ENCODE peak calls at places on chromosomes 6 and 20, in eight cellular contexts. One of them, this sample, is unnamed.

GRCh38 chr6:78910611-78911134 is 43.3 kb downstream of the IRAK1BP1 start:
- DNase-seq in GM23338: peak; percentile 84
- DNase-seq in GM23248: peak; percentile 59
- DNase-seq in tibial artery: peak; percentile 21
- DNase-seq in PC-3: no peak
- DNase-seq in aorta: peak; percentile 77
- DNase-seq in pancreas: peak; percentile 50
- DNase-seq in HCT116: no peak
- DNase-seq in this sample: peak; percentile 54

GRCh38 chr6:111691345-111692225 is 85.9 kb upstream of the TRAF3IP2 start:
- DNase-seq in GM23338: no peak
- DNase-seq in GM23248: no peak
- DNase-seq in tibial artery: no peak
- DNase-seq in PC-3: no peak
- DNase-seq in aorta: no peak
- DNase-seq in pancreas: no peak
- DNase-seq in HCT116: no peak
- DNase-seq in this sample: no peak

GRCh38 chr20:24451992-24452391 is 17.4 kb upstream of the SYNDIG1 start:
- DNase-seq in GM23338: no peak
- DNase-seq in GM23248: no peak
- DNase-seq in tibial artery: no peak
- DNase-seq in PC-3: no peak
- DNase-seq in aorta: no peak
- DNase-seq in pancreas: no peak
- DNase-seq in HCT116: no peak
- DNase-seq in this sample: no peak

GRCh38 chr20:19915111-19915798 is 101.9 kb upstream of the NAA20 start:
- DNase-seq in GM23338: no peak
- DNase-seq in GM23248: no peak
- DNase-seq in tibial artery: no peak
- DNase-seq in PC-3: no peak
- DNase-seq in aorta: no peak
- DNase-seq in pancreas: no peak
- DNase-seq in HCT116: no peak
- DNase-seq in this sample: no peak

GRCh38 chr6:68108243-68108835 is 526.7 kb upstream of the ADGRB3 start:
- DNase-seq in GM23338: no peak
- DNase-seq in GM23248: no peak
- DNase-seq in tibial artery: no peak
- DNase-seq in PC-3: peak; percentile 40
- DNase-seq in aorta: no peak
- DNase-seq in pancreas: no peak
- DNase-seq in HCT116: no peak
- DNase-seq in this sample: no peak

GRCh38 chr6:167720456-167721285 is 106.0 kb upstream of the AFDN start:
- DNase-seq in GM23338: no peak
- DNase-seq in GM23248: no peak
- DNase-seq in tibial artery: no peak
- DNase-seq in PC-3: no peak
- DNase-seq in aorta: no peak
- DNase-seq in pancreas: no peak
- DNase-seq in HCT116: no peak
- DNase-seq in this sample: no peak

GRCh38 chr6:10351678-10352220 is 63.1 kb downstream of the TFAP2A start:
- DNase-seq in GM23338: peak; percentile 11
- DNase-seq in GM23248: peak; percentile 14
- DNase-seq in tibial artery: no peak
- DNase-seq in PC-3: no peak
- DNase-seq in aorta: no peak
- DNase-seq in pancreas: no peak
- DNase-seq in HCT116: no peak
- DNase-seq in this sample: no peak

GRCh38 chr6:3237761-3238662 is 10.6 kb upstream of the TUBB2B start:
- DNase-seq in GM23338: no peak
- DNase-seq in GM23248: no peak
- DNase-seq in tibial artery: peak; percentile 63
- DNase-seq in PC-3: no peak
- DNase-seq in aorta: no peak
- DNase-seq in pancreas: no peak
- DNase-seq in HCT116: no peak
- DNase-seq in this sample: no peak

GRCh38 chr6:39320370-39320984 is 2.0 kb downstream of the KCNK16 start:
- DNase-seq in GM23338: no peak
- DNase-seq in GM23248: no peak
- DNase-seq in tibial artery: no peak
- DNase-seq in PC-3: no peak
- DNase-seq in aorta: no peak
- DNase-seq in pancreas: no peak
- DNase-seq in HCT116: no peak
- DNase-seq in this sample: no peak

GRCh38 chr6:21596379-21597242 is 3.1 kb downstream of the SOX4 start:
- DNase-seq in GM23338: peak; percentile 73
- DNase-seq in GM23248: peak; percentile 82
- DNase-seq in tibial artery: peak; percentile 40
- DNase-seq in PC-3: peak; percentile 66
- DNase-seq in aorta: peak; percentile 85
- DNase-seq in pancreas: peak; percentile 59
- DNase-seq in HCT116: no peak
- DNase-seq in this sample: peak; percentile 62

DNA sequence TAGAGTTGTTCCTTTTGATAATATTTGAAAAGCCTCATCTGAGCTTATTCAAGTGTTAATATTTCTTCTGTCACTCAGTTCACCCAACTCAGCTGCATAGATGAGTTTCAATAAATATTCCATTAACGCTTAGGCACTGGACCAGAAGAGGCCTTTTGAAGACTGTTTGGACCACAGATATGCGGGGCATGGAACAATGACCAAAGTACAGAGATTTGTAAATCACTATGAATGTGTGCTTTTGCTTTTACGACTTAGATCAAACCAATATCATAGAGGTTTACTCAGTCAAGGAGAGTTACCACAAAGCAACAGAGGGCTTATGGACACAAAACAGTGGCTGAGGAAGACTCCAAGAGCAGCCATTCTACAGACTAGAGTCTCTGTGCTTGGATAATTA is 99.9 kb downstream of the RTN4IP1 start:
- DNase-seq in GM23338: no peak
- DNase-seq in GM23248: no peak
- DNase-seq in tibial artery: no peak
- DNase-seq in PC-3: no peak
- DNase-seq in aorta: no peak
- DNase-seq in pancreas: no peak
- DNase-seq in HCT116: no peak
- DNase-seq in this sample: no peak
- H3K27ac ChIP-seq in GM23338: no peak overlapping the region
- H3K27ac ChIP-seq in GM23248: no peak overlapping the region
- H3K27ac ChIP-seq in tibial artery: no peak overlapping the region
- H3K27ac ChIP-seq in PC-3: peak overlapping the region; percentile 97
- H3K27ac ChIP-seq in aorta: no peak overlapping the region
- H3K27ac ChIP-seq in pancreas: no peak overlapping the region
- H3K27ac ChIP-seq in HCT116: no peak overlapping the region
- H3K27ac ChIP-seq in this sample: no peak overlapping the region

DNA sequence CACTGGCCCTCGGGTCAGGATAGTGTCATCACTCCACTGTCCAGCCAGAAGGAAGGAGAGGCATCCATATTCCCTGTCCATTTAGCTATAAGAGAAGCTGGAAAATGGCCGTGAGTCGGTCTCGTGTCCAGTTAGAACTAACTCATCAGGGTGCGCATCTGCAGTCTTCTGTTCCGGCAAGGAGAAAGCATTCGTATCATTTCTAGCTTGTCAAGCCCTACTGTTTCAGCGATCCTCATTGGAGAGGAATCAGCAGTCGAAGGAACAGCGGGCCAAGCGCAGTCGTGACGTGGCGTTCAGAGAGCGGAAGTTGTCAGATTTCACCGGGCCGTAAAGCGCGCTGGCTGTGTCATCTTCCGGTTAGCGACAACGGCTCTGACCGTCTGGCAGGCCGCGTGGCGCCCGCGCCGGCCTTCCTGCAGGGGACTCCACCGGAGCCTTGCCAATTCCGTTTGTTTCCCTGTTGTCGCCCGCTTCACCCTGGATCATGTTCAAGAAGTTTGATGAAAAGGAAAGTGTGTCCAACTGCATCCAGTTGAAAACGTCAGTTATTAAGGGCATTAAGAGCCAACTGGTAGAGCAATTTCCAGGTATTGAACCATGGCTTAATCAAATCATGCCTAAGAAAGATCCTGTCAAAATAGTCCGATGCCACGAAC is 32.9 kb downstream of the HM13 start:
- DNase-seq in GM23338: peak; percentile 97
- DNase-seq in GM23248: peak; percentile 91
- DNase-seq in tibial artery: peak; percentile 69
- DNase-seq in PC-3: peak; percentile 89
- DNase-seq in aorta: peak; percentile 94
- DNase-seq in pancreas: peak; percentile 89
- DNase-seq in HCT116: peak; percentile 83
- DNase-seq in this sample: peak; percentile 90
- H3K36me3 ChIP-seq in GM23338: peaks cover 41% of the 10 kb centered on the region
- H3K36me3 ChIP-seq in GM23248: peaks cover 33% of the 10 kb centered on the region
- H3K36me3 ChIP-seq in tibial artery: peaks cover 23% of the 10 kb centered on the region
- H3K36me3 ChIP-seq in PC-3: peaks cover 50% of the 10 kb centered on the region
- H3K36me3 ChIP-seq in aorta: no peaks in the 10 kb centered on the region
- H3K36me3 ChIP-seq in pancreas: peaks cover 26% of the 10 kb centered on the region
- H3K36me3 ChIP-seq in HCT116: peaks cover 51% of the 10 kb centered on the region
- H3K36me3 ChIP-seq in this sample: peaks cover 10% of the 10 kb centered on the region

DNA sequence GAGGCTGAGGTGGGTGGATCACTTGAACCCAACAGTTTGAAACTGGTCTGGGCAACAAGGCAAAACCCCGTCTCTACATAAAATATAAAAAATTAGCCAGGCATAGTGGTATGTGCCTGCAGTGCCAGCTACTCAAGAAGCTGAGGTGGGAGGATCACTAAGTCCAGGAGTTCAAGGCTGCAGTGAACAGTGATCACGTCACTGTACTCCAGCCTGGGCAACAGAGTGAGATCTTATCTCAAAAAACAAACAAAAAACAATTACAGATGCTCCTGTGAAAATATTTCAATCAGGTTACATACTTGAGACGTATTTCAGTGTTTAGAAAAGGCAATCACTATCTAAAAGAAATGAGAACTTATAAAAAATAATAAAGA is 33.8 kb downstream of the RANBP9 start:
- DNase-seq in GM23338: no peak
- DNase-seq in GM23248: no peak
- DNase-seq in tibial artery: no peak
- DNase-seq in PC-3: no peak
- DNase-seq in aorta: no peak
- DNase-seq in pancreas: no peak
- DNase-seq in HCT116: no peak
- DNase-seq in this sample: no peak
- H3K27ac ChIP-seq in GM23338: no peak overlapping the region
- H3K27ac ChIP-seq in GM23248: no peak overlapping the region
- H3K27ac ChIP-seq in tibial artery: no peak overlapping the region
- H3K27ac ChIP-seq in PC-3: no peak overlapping the region
- H3K27ac ChIP-seq in aorta: peak overlapping the region; percentile 36
- H3K27ac ChIP-seq in pancreas: peak overlapping the region; percentile 33
- H3K27ac ChIP-seq in HCT116: no peak overlapping the region
- H3K27ac ChIP-seq in this sample: no peak overlapping the region

DNA sequence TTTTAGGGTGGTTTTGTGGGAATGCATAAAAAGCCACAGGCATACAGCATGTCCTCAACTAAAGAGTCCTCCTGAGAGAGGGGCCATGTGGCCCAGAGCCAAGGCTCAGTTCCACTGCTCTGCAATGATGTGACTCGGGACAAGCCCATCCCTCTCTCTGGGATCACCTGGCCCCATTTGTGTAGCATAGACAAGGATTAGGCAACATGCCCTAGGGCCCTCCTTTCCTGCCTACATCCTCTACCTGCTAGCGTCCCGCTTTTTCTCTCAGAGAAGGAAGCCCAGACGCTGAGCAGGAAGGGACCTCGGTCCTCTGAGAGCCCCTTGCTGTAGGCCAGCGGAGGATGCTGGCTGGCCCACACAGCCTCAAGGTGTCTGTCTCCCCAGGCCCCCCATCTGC is 8.8 kb downstream of the TGM2 start:
- DNase-seq in GM23338: no peak
- DNase-seq in GM23248: no peak
- DNase-seq in tibial artery: no peak
- DNase-seq in PC-3: no peak
- DNase-seq in aorta: no peak
- DNase-seq in pancreas: no peak
- DNase-seq in HCT116: no peak
- DNase-seq in this sample: no peak
- H3K36me3 ChIP-seq in GM23338: no peaks in the 10 kb centered on the region
- H3K36me3 ChIP-seq in GM23248: no peaks in the 10 kb centered on the region
- H3K36me3 ChIP-seq in tibial artery: peaks cover 49% of the 10 kb centered on the region
- H3K36me3 ChIP-seq in PC-3: peaks cover 81% of the 10 kb centered on the region
- H3K36me3 ChIP-seq in aorta: no peaks in the 10 kb centered on the region
- H3K36me3 ChIP-seq in pancreas: no peaks in the 10 kb centered on the region
- H3K36me3 ChIP-seq in HCT116: no peaks in the 10 kb centered on the region
- H3K36me3 ChIP-seq in this sample: peaks cover 62% of the 10 kb centered on the region

GRCh38 chr6:30740540-30740870 is 2.0 kb downstream of the FLOT1 start:
- DNase-seq in GM23338: no peak
- DNase-seq in GM23248: no peak
- DNase-seq in tibial artery: no peak
- DNase-seq in PC-3: no peak
- DNase-seq in aorta: no peak
- DNase-seq in pancreas: no peak
- DNase-seq in HCT116: no peak
- DNase-seq in this sample: no peak

GRCh38 chr6:30742316-30743098 is at the start of gene FLOT1:
- DNase-seq in GM23338: peak; percentile 94
- DNase-seq in GM23248: peak; percentile 98
- DNase-seq in tibial artery: peak; percentile 97
- DNase-seq in PC-3: peak; percentile 98
- DNase-seq in aorta: peak; percentile 100
- DNase-seq in pancreas: peak; percentile 99
- DNase-seq in HCT116: peak; percentile 94
- DNase-seq in this sample: peak; percentile 97

GRCh38 chr6:30740993-30741784 is 1.3 kb downstream of the FLOT1 start:
- DNase-seq in GM23338: no peak
- DNase-seq in GM23248: peak; percentile 55
- DNase-seq in tibial artery: no peak
- DNase-seq in PC-3: peak; percentile 36
- DNase-seq in aorta: no peak
- DNase-seq in pancreas: no peak
- DNase-seq in HCT116: no peak
- DNase-seq in this sample: no peak

GRCh38 chr6:30743099-30744053 is 889 bp upstream of the FLOT1 start:
- DNase-seq in GM23338: no peak
- DNase-seq in GM23248: peak; percentile 58
- DNase-seq in tibial artery: peak; percentile 37
- DNase-seq in PC-3: no peak
- DNase-seq in aorta: peak; percentile 82
- DNase-seq in pancreas: no peak
- DNase-seq in HCT116: no peak
- DNase-seq in this sample: peak; percentile 52

DNA sequence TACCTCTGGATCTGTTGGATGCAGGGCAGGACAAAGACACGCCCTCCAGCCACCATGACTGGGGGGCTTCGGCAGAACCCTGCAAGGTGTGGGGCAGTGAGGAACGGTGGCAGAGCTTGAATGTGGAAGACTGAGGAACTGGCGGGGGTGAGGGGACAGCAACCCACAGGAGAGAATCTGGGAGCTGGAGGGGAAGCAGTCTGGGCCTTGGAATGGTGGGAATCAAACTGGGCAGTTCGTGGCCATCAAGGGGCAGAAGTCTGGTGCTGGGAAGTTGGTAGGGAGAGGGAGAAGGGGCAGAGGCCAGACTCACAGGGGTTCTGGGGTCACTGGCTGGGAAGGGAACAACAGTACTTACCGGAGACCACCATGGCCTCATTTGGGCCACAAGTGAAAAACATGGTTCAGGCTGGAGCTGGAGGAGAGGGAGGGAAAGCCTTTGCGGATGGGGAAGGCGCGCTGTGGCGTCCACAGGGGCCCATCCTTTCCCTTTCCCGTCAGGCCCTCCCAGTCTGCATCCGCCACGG is 635 bp downstream of the FLOT1 start:
- DNase-seq in GM23338: no peak
- DNase-seq in GM23248: no peak
- DNase-seq in tibial artery: no peak
- DNase-seq in PC-3: peak; percentile 32
- DNase-seq in aorta: no peak
- DNase-seq in pancreas: no peak
- DNase-seq in HCT116: no peak
- DNase-seq in this sample: no peak
- H3K27ac ChIP-seq in GM23338: peak overlapping the region; percentile 76
- H3K27ac ChIP-seq in GM23248: peak overlapping the region; percentile 96
- H3K27ac ChIP-seq in tibial artery: peak overlapping the region; percentile 97
- H3K27ac ChIP-seq in PC-3: peak overlapping the region; percentile 98
- H3K27ac ChIP-seq in aorta: peak overlapping the region; percentile 94
- H3K27ac ChIP-seq in pancreas: peak overlapping the region; percentile 98
- H3K27ac ChIP-seq in HCT116: peak overlapping the region; percentile 93
- H3K27ac ChIP-seq in this sample: peak overlapping the region; percentile 99